ENCODE peak calls at places on chromosomes 7 and 10, in ten cellular contexts. One of them, this sample, is unnamed.

GRCh38 chr7:148944935-148945934 is 61.1 kb upstream of the EZH2 start:
- DNase-seq in stimulated activated CD8-positive, alpha-beta memory T cell treated with anti-CD3 and anti-CD28 coated beads, Interleukin-15, amount 100 ng/mL, for 48 hours: no peak
- DNase-seq in iPS DF 6.9: no peak
- DNase-seq in mammary epithelial cell: no peak
- DNase-seq in AG20443: peak
- DNase-seq in activated naive CD4-positive, alpha-beta T cell treated with anti-CD3 and anti-CD28 coated beads for 36 hours: no peak
- DNase-seq in ascending aorta: no peak
- DNase-seq in GM03348: peak
- DNase-seq in fibroblast of pulmonary artery: peak
- DNase-seq in fibroblast of the aortic adventitia: peak
- DNase-seq in this sample: no peak

GRCh38 chr10:72622271-72622670 is 3.6 kb downstream of the MICU1 start:
- DNase-seq in stimulated activated CD8-positive, alpha-beta memory T cell treated with anti-CD3 and anti-CD28 coated beads, Interleukin-15, amount 100 ng/mL, for 48 hours: no peak
- DNase-seq in activated naive CD4-positive, alpha-beta T cell treated with anti-CD3 and anti-CD28 coated beads for 36 hours: no peak
- DNase-seq in mammary epithelial cell: no peak
- DNase-seq in iPS DF 6.9: no peak
- DNase-seq in AG20443: no peak
- DNase-seq in fibroblast of pulmonary artery: no peak
- DNase-seq in GM03348: no peak
- DNase-seq in fibroblast of the aortic adventitia: no peak
- DNase-seq in ascending aorta: no peak
- DNase-seq in this sample: no peak

GRCh38 chr10:47152861-47153349 is 147.1 kb upstream of the GDF10 start:
- DNase-seq in mammary epithelial cell: peak
- DNase-seq in GM03348: no peak
- DNase-seq in stimulated activated CD8-positive, alpha-beta memory T cell treated with anti-CD3 and anti-CD28 coated beads, Interleukin-15, amount 100 ng/mL, for 48 hours: no peak
- DNase-seq in fibroblast of the aortic adventitia: no peak
- DNase-seq in AG20443: no peak
- DNase-seq in ascending aorta: no peak
- DNase-seq in fibroblast of pulmonary artery: peak
- DNase-seq in activated naive CD4-positive, alpha-beta T cell treated with anti-CD3 and anti-CD28 coated beads for 36 hours: peak
- DNase-seq in iPS DF 6.9: peak
- DNase-seq in this sample: no peak

GRCh38 chr10:4708123-4708759 is 117.8 kb upstream of the AKR1E2 start:
- DNase-seq in ascending aorta: no peak
- DNase-seq in mammary epithelial cell: no peak
- DNase-seq in GM03348: no peak
- DNase-seq in activated naive CD4-positive, alpha-beta T cell treated with anti-CD3 and anti-CD28 coated beads for 36 hours: peak
- DNase-seq in iPS DF 6.9: peak
- DNase-seq in AG20443: no peak
- DNase-seq in fibroblast of pulmonary artery: no peak
- DNase-seq in fibroblast of the aortic adventitia: no peak
- DNase-seq in stimulated activated CD8-positive, alpha-beta memory T cell treated with anti-CD3 and anti-CD28 coated beads, Interleukin-15, amount 100 ng/mL, for 48 hours: no peak
- DNase-seq in this sample: no peak

GRCh38 chr10:104080762-104081161 is 4.9 kb downstream of the COL17A1 start:
- DNase-seq in iPS DF 6.9: no peak
- DNase-seq in mammary epithelial cell: no peak
- DNase-seq in activated naive CD4-positive, alpha-beta T cell treated with anti-CD3 and anti-CD28 coated beads for 36 hours: peak
- DNase-seq in AG20443: no peak
- DNase-seq in GM03348: peak
- DNase-seq in fibroblast of pulmonary artery: peak
- DNase-seq in stimulated activated CD8-positive, alpha-beta memory T cell treated with anti-CD3 and anti-CD28 coated beads, Interleukin-15, amount 100 ng/mL, for 48 hours: no peak
- DNase-seq in fibroblast of the aortic adventitia: peak
- DNase-seq in ascending aorta: no peak
- DNase-seq in this sample: no peak

GRCh38 chr10:71757450-71757918 is 15.8 kb downstream of the VSIR start:
- DNase-seq in mammary epithelial cell: peak
- DNase-seq in iPS DF 6.9: no peak
- DNase-seq in activated naive CD4-positive, alpha-beta T cell treated with anti-CD3 and anti-CD28 coated beads for 36 hours: no peak
- DNase-seq in stimulated activated CD8-positive, alpha-beta memory T cell treated with anti-CD3 and anti-CD28 coated beads, Interleukin-15, amount 100 ng/mL, for 48 hours: no peak
- DNase-seq in AG20443: no peak
- DNase-seq in ascending aorta: no peak
- DNase-seq in fibroblast of pulmonary artery: no peak
- DNase-seq in fibroblast of the aortic adventitia: no peak
- DNase-seq in GM03348: no peak
- DNase-seq in this sample: no peak

GRCh38 chr10:75294518-75294865 is 58.7 kb upstream of the COMTD1 start:
- DNase-seq in fibroblast of pulmonary artery: no peak
- DNase-seq in fibroblast of the aortic adventitia: peak
- DNase-seq in GM03348: no peak
- DNase-seq in stimulated activated CD8-positive, alpha-beta memory T cell treated with anti-CD3 and anti-CD28 coated beads, Interleukin-15, amount 100 ng/mL, for 48 hours: no peak
- DNase-seq in ascending aorta: peak
- DNase-seq in mammary epithelial cell: no peak
- DNase-seq in activated naive CD4-positive, alpha-beta T cell treated with anti-CD3 and anti-CD28 coated beads for 36 hours: no peak
- DNase-seq in AG20443: peak
- DNase-seq in iPS DF 6.9: no peak
- DNase-seq in this sample: no peak

GRCh38 chr10:7787150-7787856 is 490 bp downstream of the KIN start:
- DNase-seq in activated naive CD4-positive, alpha-beta T cell treated with anti-CD3 and anti-CD28 coated beads for 36 hours: peak
- DNase-seq in iPS DF 6.9: no peak
- DNase-seq in fibroblast of pulmonary artery: no peak
- DNase-seq in mammary epithelial cell: peak
- DNase-seq in GM03348: peak
- DNase-seq in AG20443: peak
- DNase-seq in fibroblast of the aortic adventitia: peak
- DNase-seq in ascending aorta: no peak
- DNase-seq in stimulated activated CD8-positive, alpha-beta memory T cell treated with anti-CD3 and anti-CD28 coated beads, Interleukin-15, amount 100 ng/mL, for 48 hours: peak
- DNase-seq in this sample: peak

GRCh38 chr7:77188736-77189429 is 10.7 kb downstream of the FGL2 start:
- DNase-seq in ascending aorta: no peak
- DNase-seq in stimulated activated CD8-positive, alpha-beta memory T cell treated with anti-CD3 and anti-CD28 coated beads, Interleukin-15, amount 100 ng/mL, for 48 hours: no peak
- DNase-seq in GM03348: no peak
- DNase-seq in AG20443: no peak
- DNase-seq in fibroblast of the aortic adventitia: no peak
- DNase-seq in mammary epithelial cell: no peak
- DNase-seq in activated naive CD4-positive, alpha-beta T cell treated with anti-CD3 and anti-CD28 coated beads for 36 hours: no peak
- DNase-seq in iPS DF 6.9: no peak
- DNase-seq in fibroblast of pulmonary artery: no peak
- DNase-seq in this sample: no peak

GRCh38 chr7:77199008-77199966 is at the start of gene FGL2:
- DNase-seq in mammary epithelial cell: peak
- DNase-seq in AG20443: peak
- DNase-seq in fibroblast of the aortic adventitia: peak
- DNase-seq in GM03348: peak
- DNase-seq in ascending aorta: peak
- DNase-seq in activated naive CD4-positive, alpha-beta T cell treated with anti-CD3 and anti-CD28 coated beads for 36 hours: peak
- DNase-seq in iPS DF 6.9: peak
- DNase-seq in stimulated activated CD8-positive, alpha-beta memory T cell treated with anti-CD3 and anti-CD28 coated beads, Interleukin-15, amount 100 ng/mL, for 48 hours: peak
- DNase-seq in fibroblast of pulmonary artery: peak
- DNase-seq in this sample: peak

This sample was measured in hepatic stellate cell.